ENCODE peak calls at places on chromosomes 5 and 9, in nine cellular contexts. S is transverse colon, Z is breast epithelium, U is prostate gland, I is sigmoid colon, M is spleen, N is endothelial cell of umbilical vein, P is suprapubic skin, Y is upper lobe of left lung. O is an unnamed sample.

GRCh38 chr9:36499156-36499886 is 73.4 kb upstream of the MELK start:
- DNase-seq in S (no peak), I (no peak), M (no peak), U (no peak), Y (no peak), N (no peak), Z (no peak), P (no peak), O (peak)

GRCh38 chr9:126614088-126614454 is 343 bp downstream of the LMX1B start:
- DNase-seq in S (no peak), M (no peak), Z (no peak), Y (peak), I (peak), N (no peak), U (no peak), P (no peak), O (peak)

GRCh38 chr5:92962752-92963151 is 618.3 kb downstream of the NR2F1-AS1 start:
- DNase-seq in I (no peak), U (no peak), M (no peak), N (no peak), P (no peak), S (no peak), Y (no peak), Z (no peak), O (peak)

GRCh38 chr9:130860458-130861316 is 25.6 kb downstream of the ABL1 start:
- DNase-seq in U (no peak), S (peak), N (peak), P (peak), Z (no peak), M (peak), I (peak), Y (peak), O (no peak)

GRCh38 chr5:32138839-32139493 is 35.2 kb downstream of the GOLPH3 start:
- DNase-seq in S (no peak), M (no peak), U (no peak), I (no peak), P (no peak), Z (no peak), N (no peak), Y (no peak), O (no peak)

GRCh38 chr5:138354926-138355378 is 2.5 kb downstream of the KDM3B start:
- DNase-seq in U (no peak), S (no peak), Z (no peak), Y (no peak), M (no peak), N (peak), P (no peak), I (no peak), O (peak)

GRCh38 chr9:38380230-38380871 is 12.2 kb upstream of the ALDH1B1 start:
- DNase-seq in M (no peak), I (peak), Y (no peak), P (no peak), U (no peak), N (no peak), Z (no peak), S (no peak), O (no peak)

GRCh38 chr5:54520438-54520846 is 2.9 kb downstream of the SNX18 start:
- DNase-seq in Y (no peak), U (no peak), Z (no peak), I (no peak), S (no peak), M (no peak), P (no peak), N (peak), O (no peak)

GRCh38 chr5:1743769-1744085 is 55.9 kb downstream of the MRPL36 start:
- DNase-seq in U (no peak), P (peak), M (peak), S (no peak), Z (peak), Y (no peak), N (no peak), I (peak), O (no peak)

GRCh38 chr9:123445981-123446610 is 90.1 kb downstream of the CRB2 start:
- DNase-seq in Z (no peak), U (no peak), I (no peak), P (peak), M (peak), Y (no peak), S (no peak), N (no peak), O (no peak)

DNA sequence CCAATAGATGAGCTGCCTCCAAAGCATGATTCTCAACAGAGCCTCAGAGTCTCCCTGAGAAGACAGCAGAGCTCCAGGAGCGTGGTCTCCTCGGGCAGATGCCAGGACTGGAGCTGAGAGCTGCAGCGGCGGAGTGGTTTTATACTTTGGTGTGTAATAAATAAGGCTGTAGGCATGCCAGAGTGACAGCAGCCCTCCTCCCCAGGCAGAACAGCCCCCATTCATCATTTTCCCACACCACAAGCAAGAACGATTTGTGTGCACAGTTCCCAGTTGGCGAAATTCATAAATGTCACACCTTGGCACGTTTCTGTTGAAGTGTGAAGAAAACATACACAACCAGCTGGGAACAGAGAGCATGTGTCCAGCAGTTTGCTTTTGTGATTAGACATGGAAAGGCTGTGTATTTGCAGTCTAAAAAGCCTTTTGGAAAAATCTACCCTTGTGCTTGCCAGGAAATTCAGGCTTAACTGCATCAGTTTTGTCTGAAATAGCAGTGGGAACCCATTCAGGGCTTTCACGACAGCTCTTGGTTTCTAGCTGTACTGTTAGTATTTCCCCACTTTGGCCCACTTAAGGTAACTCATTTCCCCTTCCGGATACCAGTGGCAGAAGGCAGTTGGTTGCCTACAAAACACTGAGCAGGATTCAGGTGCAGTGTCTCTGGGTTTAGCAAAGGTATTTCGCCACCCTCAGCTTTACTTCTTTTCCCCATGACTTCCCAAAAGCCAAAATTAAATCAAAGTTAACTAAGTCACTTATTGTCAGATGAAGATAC is at the start of gene C1QTNF3:
- DNase-seq in N (peak), M (no peak), P (no peak), S (no peak), I (peak), U (no peak), Z (no peak), Y (no peak), O (no peak)
- TF ChIP-seq POLR2AphosphoS5 in N (no peak), M (no peak), P (no peak), S (no peak), I (peak), U (no peak), Z (no peak), Y (no peak), O (no peak)

GRCh38 chr9:95360866-95361265 is 43.4 kb upstream of the FANCC start:
- DNase-seq in N (no peak), I (no peak), U (no peak), S (no peak), P (no peak), Z (no peak), M (no peak), Y (no peak), O (peak)

GRCh38 chr9:95366731-95367325 is 49.3 kb upstream of the FANCC start:
- DNase-seq in M (no peak), N (no peak), Z (no peak), S (no peak), I (no peak), Y (no peak), U (no peak), P (no peak), O (no peak)

GRCh38 chr9:95365766-95366165 is 48.3 kb upstream of the FANCC start:
- DNase-seq in S (no peak), U (no peak), I (no peak), Z (no peak), M (no peak), Y (no peak), N (no peak), P (no peak), O (no peak)

GRCh38 chr9:95368377-95369160 is 51.1 kb upstream of the FANCC start:
- DNase-seq in P (no peak), M (no peak), N (no peak), Y (peak), I (no peak), S (no peak), Z (no peak), U (no peak), O (no peak)

DNA sequence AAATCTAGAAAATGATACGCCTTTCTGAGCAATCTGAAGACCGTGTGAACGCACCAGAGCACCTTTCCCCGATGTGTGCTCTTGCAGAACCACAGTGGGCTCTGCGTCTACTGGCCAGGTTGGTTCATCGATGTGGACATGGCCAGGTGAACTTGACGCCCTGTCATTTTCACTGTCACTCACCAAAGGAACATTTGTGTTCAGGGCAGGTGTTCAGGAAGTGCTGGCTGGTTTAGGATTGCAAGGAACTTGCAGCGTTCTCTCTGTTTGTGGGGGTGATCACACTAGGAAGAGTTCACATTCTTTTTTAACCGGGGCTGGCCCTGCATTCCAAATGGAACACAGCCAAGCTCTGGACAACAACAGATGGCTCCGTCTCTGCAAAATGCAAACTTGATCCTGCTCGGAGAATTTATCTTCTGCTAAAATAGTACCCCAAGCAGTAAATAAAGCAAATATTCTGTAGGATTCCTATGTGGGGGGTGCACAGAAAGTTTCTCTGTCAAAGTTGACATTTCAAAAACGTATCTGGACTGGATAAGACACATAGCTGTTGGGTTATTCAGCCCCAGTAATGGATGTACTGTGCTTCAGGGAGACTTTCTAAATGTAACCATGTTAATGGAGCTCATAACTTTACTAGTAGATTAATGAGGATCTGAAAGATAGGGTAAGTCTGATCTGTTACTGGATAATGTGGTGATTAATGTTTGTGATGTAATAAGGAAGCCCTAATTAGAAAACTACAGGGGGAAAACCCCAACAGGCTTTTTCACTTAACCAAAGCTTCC is 45.7 kb upstream of the FANCC start:
- DNase-seq in P (no peak), Z (no peak), S (no peak), Y (no peak), M (no peak), I (no peak), N (no peak), U (no peak), O (peak)
- TF ChIP-seq POLR2AphosphoS5 in P (no peak), Z (no peak), S (no peak), Y (no peak), M (no peak), I (no peak), N (no peak), U (no peak), O (no peak)

DNA sequence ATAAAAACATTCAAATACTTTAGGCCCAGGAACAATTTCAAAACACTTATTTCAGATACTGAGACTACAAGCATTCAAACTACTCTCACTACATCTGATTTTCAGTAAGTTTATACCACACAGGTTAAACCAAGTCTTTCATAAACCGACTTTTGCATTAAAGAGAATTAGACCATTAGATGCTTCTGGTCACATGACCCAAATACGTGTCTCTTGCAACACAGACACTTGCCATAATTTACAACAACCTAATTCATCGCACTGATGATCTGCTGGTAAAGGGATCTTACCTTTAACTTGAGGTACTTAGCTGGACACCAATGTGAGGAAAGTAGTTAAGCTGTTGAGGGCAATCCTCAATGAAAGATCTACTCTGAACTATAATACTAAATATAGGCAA is 3.2 kb downstream of the HNRNPH1 start:
- DNase-seq in U (no peak), S (no peak), I (no peak), M (no peak), Z (no peak), P (no peak), N (no peak), Y (no peak), O (no peak)
- TF ChIP-seq POLR2AphosphoS5 in U (no peak), S (peak), I (no peak), M (no peak), Z (no peak), P (no peak), N (no peak), Y (no peak), O (peak)

GRCh38 chr9:113352411-113352810 is 3.1 kb downstream of the BSPRY start:
- DNase-seq in Y (no peak), I (no peak), N (no peak), U (no peak), P (no peak), M (no peak), S (no peak), Z (no peak), O (no peak)

GRCh38 chr9:113352006-113352405 is 2.7 kb downstream of the BSPRY start:
- DNase-seq in Z (no peak), I (no peak), S (no peak), M (no peak), Y (no peak), P (no peak), U (no peak), N (no peak), O (no peak)

GRCh38 chr9:113350338-113350672 is 964 bp downstream of the BSPRY start:
- DNase-seq in P (no peak), Y (no peak), M (no peak), U (no peak), Z (no peak), S (peak), I (no peak), N (no peak), O (no peak)

GRCh38 chr9:113349434-113350337 is at the start of gene BSPRY:
- DNase-seq in M (peak), I (no peak), S (peak), U (no peak), N (no peak), Y (peak), P (no peak), Z (no peak), O (peak)

GRCh38 chr9:113350937-113351336 is 1.6 kb downstream of the BSPRY start:
- DNase-seq in S (no peak), Y (no peak), U (no peak), M (no peak), Z (no peak), N (no peak), I (no peak), P (no peak), O (no peak)
- TF ChIP-seq POLR2AphosphoS5 in S (no peak), Y (no peak), U (no peak), M (no peak), Z (no peak), N (no peak), I (no peak), P (no peak), O (no peak)